ENCODE peak calls at places on chromosomes 4 and X, in seven cellular contexts. One of them, this sample, is unnamed.

GRCh38 chr4:40595981-40596380 is 33.7 kb downstream of the RBM47 start:
- DNase-seq in naive thymus-derived CD8-positive, alpha-beta T cell: no peak
- DNase-seq in cardiac fibroblast: no peak
- DNase-seq in RKO: no peak
- DNase-seq in stimulated activated CD4-positive, alpha-beta T cell treated with anti-CD3 and anti-CD28 coated beads, Interleukin-12 subunit alpha, Interleukin-12 subunit beta, amount 100 ng/mL, for 4 hours: no peak
- DNase-seq in EH: no peak
- DNase-seq in fibroblast of pulmonary artery: no peak
- DNase-seq in this sample: no peak

GRCh38 chr4:22191565-22192301 is 243.2 kb upstream of the KCNIP4 start:
- DNase-seq in naive thymus-derived CD8-positive, alpha-beta T cell: no peak
- DNase-seq in cardiac fibroblast: peak; percentile 22
- DNase-seq in RKO: no peak
- DNase-seq in stimulated activated CD4-positive, alpha-beta T cell treated with anti-CD3 and anti-CD28 coated beads, Interleukin-12 subunit alpha, Interleukin-12 subunit beta, amount 100 ng/mL, for 4 hours: no peak
- DNase-seq in EH: no peak
- DNase-seq in fibroblast of pulmonary artery: peak; percentile 31
- DNase-seq in this sample: no peak

GRCh38 chr4:81421346-81422218 is 50.1 kb downstream of the RASGEF1B start:
- DNase-seq in naive thymus-derived CD8-positive, alpha-beta T cell: no peak
- DNase-seq in cardiac fibroblast: peak; percentile 75
- DNase-seq in RKO: peak; percentile 84
- DNase-seq in stimulated activated CD4-positive, alpha-beta T cell treated with anti-CD3 and anti-CD28 coated beads, Interleukin-12 subunit alpha, Interleukin-12 subunit beta, amount 100 ng/mL, for 4 hours: no peak
- DNase-seq in EH: no peak
- DNase-seq in fibroblast of pulmonary artery: peak; percentile 56
- DNase-seq in this sample: peak; percentile 66

GRCh38 chr4:7394681-7395451 is 39.9 kb downstream of the PSAPL1 start:
- DNase-seq in naive thymus-derived CD8-positive, alpha-beta T cell: no peak
- DNase-seq in cardiac fibroblast: no peak
- DNase-seq in RKO: no peak
- DNase-seq in stimulated activated CD4-positive, alpha-beta T cell treated with anti-CD3 and anti-CD28 coated beads, Interleukin-12 subunit alpha, Interleukin-12 subunit beta, amount 100 ng/mL, for 4 hours: no peak
- DNase-seq in EH: no peak
- DNase-seq in fibroblast of pulmonary artery: no peak
- DNase-seq in this sample: no peak

GRCh38 chr4:127788517-127788916 is 6.4 kb downstream of the HSPA4L start:
- DNase-seq in naive thymus-derived CD8-positive, alpha-beta T cell: no peak
- DNase-seq in cardiac fibroblast: no peak
- DNase-seq in RKO: peak; percentile 47
- DNase-seq in stimulated activated CD4-positive, alpha-beta T cell treated with anti-CD3 and anti-CD28 coated beads, Interleukin-12 subunit alpha, Interleukin-12 subunit beta, amount 100 ng/mL, for 4 hours: no peak
- DNase-seq in EH: no peak
- DNase-seq in fibroblast of pulmonary artery: peak; percentile 4
- DNase-seq in this sample: no peak

GRCh38 chr4:174697164-174697563 is 131.9 kb downstream of the GLRA3 start:
- DNase-seq in naive thymus-derived CD8-positive, alpha-beta T cell: no peak
- DNase-seq in cardiac fibroblast: peak; percentile 79
- DNase-seq in RKO: no peak
- DNase-seq in stimulated activated CD4-positive, alpha-beta T cell treated with anti-CD3 and anti-CD28 coated beads, Interleukin-12 subunit alpha, Interleukin-12 subunit beta, amount 100 ng/mL, for 4 hours: no peak
- DNase-seq in EH: no peak
- DNase-seq in fibroblast of pulmonary artery: peak; percentile 47
- DNase-seq in this sample: no peak

GRCh38 chr4:104641427-104641826 is 146.7 kb upstream of the CXXC4 start:
- DNase-seq in naive thymus-derived CD8-positive, alpha-beta T cell: no peak
- DNase-seq in cardiac fibroblast: no peak
- DNase-seq in RKO: peak; percentile 2
- DNase-seq in stimulated activated CD4-positive, alpha-beta T cell treated with anti-CD3 and anti-CD28 coated beads, Interleukin-12 subunit alpha, Interleukin-12 subunit beta, amount 100 ng/mL, for 4 hours: no peak
- DNase-seq in EH: no peak
- DNase-seq in fibroblast of pulmonary artery: no peak
- DNase-seq in this sample: no peak

GRCh38 chr4:4775493-4776004 is 83.9 kb upstream of the MSX1 start:
- DNase-seq in naive thymus-derived CD8-positive, alpha-beta T cell: no peak
- DNase-seq in cardiac fibroblast: no peak
- DNase-seq in RKO: no peak
- DNase-seq in stimulated activated CD4-positive, alpha-beta T cell treated with anti-CD3 and anti-CD28 coated beads, Interleukin-12 subunit alpha, Interleukin-12 subunit beta, amount 100 ng/mL, for 4 hours: no peak
- DNase-seq in EH: no peak
- DNase-seq in fibroblast of pulmonary artery: no peak
- DNase-seq in this sample: no peak

GRCh38 chrX:3346436-3347329 is at the start of gene MXRA5:
- DNase-seq in naive thymus-derived CD8-positive, alpha-beta T cell: no peak
- DNase-seq in cardiac fibroblast: peak; percentile 15
- DNase-seq in RKO: no peak
- DNase-seq in stimulated activated CD4-positive, alpha-beta T cell treated with anti-CD3 and anti-CD28 coated beads, Interleukin-12 subunit alpha, Interleukin-12 subunit beta, amount 100 ng/mL, for 4 hours: no peak
- DNase-seq in EH: peak; percentile 61
- DNase-seq in fibroblast of pulmonary artery: peak; percentile 1
- DNase-seq in this sample: no peak

GRCh38 chrX:11970935-11971334 is 167.3 kb upstream of the FRMPD4 start:
- DNase-seq in naive thymus-derived CD8-positive, alpha-beta T cell: no peak
- DNase-seq in cardiac fibroblast: peak; percentile 36
- DNase-seq in RKO: peak; percentile 26
- DNase-seq in stimulated activated CD4-positive, alpha-beta T cell treated with anti-CD3 and anti-CD28 coated beads, Interleukin-12 subunit alpha, Interleukin-12 subunit beta, amount 100 ng/mL, for 4 hours: no peak
- DNase-seq in EH: peak; percentile 32
- DNase-seq in fibroblast of pulmonary artery: peak; percentile 42
- DNase-seq in this sample: no peak

GRCh38 chrX:7252013-7252610 is 104.2 kb upstream of the PUDP start:
- DNase-seq in naive thymus-derived CD8-positive, alpha-beta T cell: no peak
- DNase-seq in cardiac fibroblast: no peak
- DNase-seq in RKO: no peak
- DNase-seq in stimulated activated CD4-positive, alpha-beta T cell treated with anti-CD3 and anti-CD28 coated beads, Interleukin-12 subunit alpha, Interleukin-12 subunit beta, amount 100 ng/mL, for 4 hours: no peak
- DNase-seq in EH: no peak
- DNase-seq in fibroblast of pulmonary artery: no peak
- DNase-seq in this sample: no peak

GRCh38 chr4:149645790-149646189 is 169.9 kb downstream of the IQCM start:
- DNase-seq in naive thymus-derived CD8-positive, alpha-beta T cell: no peak
- DNase-seq in cardiac fibroblast: no peak
- DNase-seq in RKO: peak; percentile 23
- DNase-seq in stimulated activated CD4-positive, alpha-beta T cell treated with anti-CD3 and anti-CD28 coated beads, Interleukin-12 subunit alpha, Interleukin-12 subunit beta, amount 100 ng/mL, for 4 hours: no peak
- DNase-seq in EH: no peak
- DNase-seq in fibroblast of pulmonary artery: no peak
- DNase-seq in this sample: no peak

GRCh38 chr4:98143001-98143899 is at the start of gene STPG2:
- DNase-seq in naive thymus-derived CD8-positive, alpha-beta T cell: peak; percentile 91
- DNase-seq in cardiac fibroblast: peak; percentile 88
- DNase-seq in RKO: peak; percentile 94
- DNase-seq in stimulated activated CD4-positive, alpha-beta T cell treated with anti-CD3 and anti-CD28 coated beads, Interleukin-12 subunit alpha, Interleukin-12 subunit beta, amount 100 ng/mL, for 4 hours: peak; percentile 92
- DNase-seq in EH: peak; percentile 94
- DNase-seq in fibroblast of pulmonary artery: peak; percentile 90
- DNase-seq in this sample: no peak

GRCh38 chr4:119337010-119337409 is 15.1 kb upstream of the FABP2 start:
- DNase-seq in naive thymus-derived CD8-positive, alpha-beta T cell: no peak
- DNase-seq in cardiac fibroblast: peak; percentile 3
- DNase-seq in RKO: no peak
- DNase-seq in stimulated activated CD4-positive, alpha-beta T cell treated with anti-CD3 and anti-CD28 coated beads, Interleukin-12 subunit alpha, Interleukin-12 subunit beta, amount 100 ng/mL, for 4 hours: no peak
- DNase-seq in EH: peak; percentile 54
- DNase-seq in fibroblast of pulmonary artery: peak; percentile 4
- DNase-seq in this sample: peak; percentile 1

GRCh38 chr4:16627999-16628398 is 270.4 kb downstream of the LDB2 start:
- DNase-seq in naive thymus-derived CD8-positive, alpha-beta T cell: no peak
- DNase-seq in cardiac fibroblast: peak; percentile 94
- DNase-seq in RKO: no peak
- DNase-seq in stimulated activated CD4-positive, alpha-beta T cell treated with anti-CD3 and anti-CD28 coated beads, Interleukin-12 subunit alpha, Interleukin-12 subunit beta, amount 100 ng/mL, for 4 hours: no peak
- DNase-seq in EH: peak; percentile 97
- DNase-seq in fibroblast of pulmonary artery: peak; percentile 96
- DNase-seq in this sample: no peak

GRCh38 chr4:87853891-87854290 is 21.1 kb downstream of the MEPE start:
- DNase-seq in naive thymus-derived CD8-positive, alpha-beta T cell: no peak
- DNase-seq in cardiac fibroblast: no peak
- DNase-seq in RKO: no peak
- DNase-seq in stimulated activated CD4-positive, alpha-beta T cell treated with anti-CD3 and anti-CD28 coated beads, Interleukin-12 subunit alpha, Interleukin-12 subunit beta, amount 100 ng/mL, for 4 hours: no peak
- DNase-seq in EH: no peak
- DNase-seq in fibroblast of pulmonary artery: no peak
- DNase-seq in this sample: no peak

GRCh38 chr4:173121044-173121685 is 47.4 kb upstream of the GALNT7 start:
- DNase-seq in naive thymus-derived CD8-positive, alpha-beta T cell: no peak
- DNase-seq in cardiac fibroblast: peak; percentile 46
- DNase-seq in RKO: no peak
- DNase-seq in stimulated activated CD4-positive, alpha-beta T cell treated with anti-CD3 and anti-CD28 coated beads, Interleukin-12 subunit alpha, Interleukin-12 subunit beta, amount 100 ng/mL, for 4 hours: no peak
- DNase-seq in EH: peak; percentile 43
- DNase-seq in fibroblast of pulmonary artery: peak; percentile 52
- DNase-seq in this sample: no peak

GRCh38 chr4:74661427-74662171 is 132.7 kb downstream of the BTC start:
- DNase-seq in naive thymus-derived CD8-positive, alpha-beta T cell: no peak
- DNase-seq in cardiac fibroblast: peak; percentile 69
- DNase-seq in RKO: peak; percentile 32
- DNase-seq in stimulated activated CD4-positive, alpha-beta T cell treated with anti-CD3 and anti-CD28 coated beads, Interleukin-12 subunit alpha, Interleukin-12 subunit beta, amount 100 ng/mL, for 4 hours: no peak
- DNase-seq in EH: peak; percentile 81
- DNase-seq in fibroblast of pulmonary artery: peak; percentile 33
- DNase-seq in this sample: no peak

GRCh38 chrX:115560978-115561604 is at the start of gene PLS3:
- DNase-seq in naive thymus-derived CD8-positive, alpha-beta T cell: no peak
- DNase-seq in cardiac fibroblast: peak; percentile 92
- DNase-seq in RKO: peak; percentile 66
- DNase-seq in stimulated activated CD4-positive, alpha-beta T cell treated with anti-CD3 and anti-CD28 coated beads, Interleukin-12 subunit alpha, Interleukin-12 subunit beta, amount 100 ng/mL, for 4 hours: no peak
- DNase-seq in EH: peak; percentile 89
- DNase-seq in fibroblast of pulmonary artery: peak; percentile 88
- DNase-seq in this sample: no peak

GRCh38 chr4:89486042-89486441 is 178.4 kb upstream of the GPRIN3 start:
- DNase-seq in naive thymus-derived CD8-positive, alpha-beta T cell: no peak
- DNase-seq in cardiac fibroblast: peak; percentile 71
- DNase-seq in RKO: peak; percentile 45
- DNase-seq in stimulated activated CD4-positive, alpha-beta T cell treated with anti-CD3 and anti-CD28 coated beads, Interleukin-12 subunit alpha, Interleukin-12 subunit beta, amount 100 ng/mL, for 4 hours: no peak
- DNase-seq in EH: peak; percentile 39
- DNase-seq in fibroblast of pulmonary artery: peak; percentile 75
- DNase-seq in this sample: peak; percentile 12

GRCh38 chr4:183349673-183350072 is 27.4 kb upstream of the CLDN24 start:
- DNase-seq in naive thymus-derived CD8-positive, alpha-beta T cell: no peak
- DNase-seq in cardiac fibroblast: no peak
- DNase-seq in RKO: no peak
- DNase-seq in stimulated activated CD4-positive, alpha-beta T cell treated with anti-CD3 and anti-CD28 coated beads, Interleukin-12 subunit alpha, Interleukin-12 subunit beta, amount 100 ng/mL, for 4 hours: no peak
- DNase-seq in EH: peak; percentile 89
- DNase-seq in fibroblast of pulmonary artery: no peak
- DNase-seq in this sample: no peak

GRCh38 chr4:139768913-139769312 is 103.3 kb downstream of the MGST2 start:
- DNase-seq in naive thymus-derived CD8-positive, alpha-beta T cell: no peak
- DNase-seq in cardiac fibroblast: no peak
- DNase-seq in RKO: no peak
- DNase-seq in stimulated activated CD4-positive, alpha-beta T cell treated with anti-CD3 and anti-CD28 coated beads, Interleukin-12 subunit alpha, Interleukin-12 subunit beta, amount 100 ng/mL, for 4 hours: no peak
- DNase-seq in EH: peak; percentile 13
- DNase-seq in fibroblast of pulmonary artery: no peak
- DNase-seq in this sample: no peak

GRCh38 chr4:63563288-63564014 is 845.8 kb downstream of the TECRL start:
- DNase-seq in naive thymus-derived CD8-positive, alpha-beta T cell: no peak
- DNase-seq in cardiac fibroblast: no peak
- DNase-seq in RKO: peak; percentile 20
- DNase-seq in stimulated activated CD4-positive, alpha-beta T cell treated with anti-CD3 and anti-CD28 coated beads, Interleukin-12 subunit alpha, Interleukin-12 subunit beta, amount 100 ng/mL, for 4 hours: no peak
- DNase-seq in EH: no peak
- DNase-seq in fibroblast of pulmonary artery: no peak
- DNase-seq in this sample: no peak

GRCh38 chr4:73943555-73943954 is 38.3 kb downstream of the PF4 start:
- DNase-seq in naive thymus-derived CD8-positive, alpha-beta T cell: no peak
- DNase-seq in cardiac fibroblast: no peak
- DNase-seq in RKO: no peak
- DNase-seq in stimulated activated CD4-positive, alpha-beta T cell treated with anti-CD3 and anti-CD28 coated beads, Interleukin-12 subunit alpha, Interleukin-12 subunit beta, amount 100 ng/mL, for 4 hours: no peak
- DNase-seq in EH: no peak
- DNase-seq in fibroblast of pulmonary artery: no peak
- DNase-seq in this sample: no peak

This sample was measured in GDM1.